ENCODE peak calls at places on chromosomes 16 and 17, in four cellular contexts. D is fibroblast of lung, C is HFF-Myc, N is esophagus squamous epithelium. B is an unnamed sample.

GRCh38 chr17:42525221-42525620 is 10.8 kb upstream of the NAGLU start:
- DNase-seq in D (no peak), N (no peak), C (no peak), B (no peak)

GRCh38 chr17:50739098-50739497 is 19.7 kb downstream of the LUC7L3 start:
- DNase-seq in N (no peak), C (no peak), D (no peak), B (no peak)

GRCh38 chr16:360698-361336 is 8.3 kb upstream of the AXIN1 start:
- DNase-seq in N (no peak), C (no peak), D (no peak), B (no peak)

GRCh38 chr17:17823433-17824118 is 13.2 kb downstream of the SREBF1 start:
- DNase-seq in N (peak), D (peak), C (no peak), B (peak)

GRCh38 chr17:8387914-8388651 is 5.1 kb upstream of the RPL26 start:
- DNase-seq in N (no peak), D (no peak), C (no peak), B (no peak)

GRCh38 chr17:80025140-80025539 is 10.5 kb downstream of the TBC1D16 start:
- DNase-seq in C (no peak), D (no peak), N (no peak), B (no peak)

GRCh38 chr17:5003214-5003867 is 5.6 kb downstream of the KIF1C start:
- DNase-seq in D (no peak), N (no peak), C (no peak), B (no peak)

GRCh38 chr17:6510321-6511023 is 45.9 kb downstream of the PITPNM3 start:
- DNase-seq in C (no peak), D (no peak), N (no peak), B (no peak)

GRCh38 chr17:15513058-15513858 is 45.8 kb upstream of the CDRT4 start:
- DNase-seq in C (no peak), D (peak), N (no peak), B (no peak)

GRCh38 chr17:75695830-75696271 is 25.4 kb upstream of the ITGB4 start:
- DNase-seq in N (no peak), C (no peak), D (no peak), B (no peak)

GRCh38 chr16:4639899-4640509 is 15.4 kb downstream of the MGRN1 start:
- DNase-seq in C (no peak), N (no peak), D (no peak), B (no peak)

GRCh38 chr17:72635034-72635654 is 457.3 kb downstream of the SLC39A11 start:
- DNase-seq in D (no peak), C (no peak), N (no peak), B (no peak)

GRCh38 chr16:50195276-50195675 is 42.2 kb downstream of the TENT4B start:
- DNase-seq in C (no peak), D (peak), N (no peak), B (no peak)

GRCh38 chr17:61007980-61008379 is 330.3 kb downstream of the BCAS3 start:
- DNase-seq in N (no peak), C (no peak), D (peak), B (no peak)

GRCh38 chr17:66619196-66619595 is 215.7 kb upstream of the CACNG5 start:
- DNase-seq in C (no peak), D (no peak), N (no peak), B (no peak)

GRCh38 chr16:67277294-67277998 is 1.9 kb upstream of the PLEKHG4 start:
- DNase-seq in C (peak), N (no peak), D (peak), B (no peak)

GRCh38 chr17:58338907-58339774 is 10.5 kb upstream of the TSPOAP1 start:
- DNase-seq in N (no peak), D (peak), C (peak), B (peak)

GRCh38 chr17:76772842-76773521 is 35.1 kb downstream of the MFSD11 start:
- DNase-seq in N (no peak), D (peak), C (peak), B (no peak)

GRCh38 chr16:20637247-20637646 is 60.2 kb downstream of the ACSM1 start:
- DNase-seq in C (no peak), D (no peak), N (no peak), B (no peak)

GRCh38 chr16:66383551-66383950 is 17.1 kb downstream of the CDH5 start:
- DNase-seq in D (no peak), N (no peak), C (no peak), B (no peak)

GRCh38 chr16:22924492-22924891 is 110.5 kb downstream of the HS3ST2 start:
- DNase-seq in N (no peak), C (no peak), D (no peak), B (no peak)

GRCh38 chr17:27379863-27380533 is 76.2 kb upstream of the KSR1 start:
- DNase-seq in C (no peak), N (no peak), D (peak), B (no peak)

GRCh38 chr17:72662827-72663190 is 429.7 kb downstream of the SLC39A11 start:
- DNase-seq in D (no peak), C (no peak), N (no peak), B (no peak)

GRCh38 chr16:19375561-19376158 is 42.0 kb upstream of the TMC5 start:
- DNase-seq in D (peak), N (no peak), C (peak), B (peak)

GRCh38 chr17:8740486-8740885 is 4.2 kb downstream of the CCDC42 start:
- DNase-seq in D (no peak), C (no peak), N (no peak), B (no peak)

GRCh38 chr17:68762911-68763310 is 161.7 kb upstream of the FAM20A start:
- DNase-seq in N (no peak), D (no peak), C (no peak), B (no peak)

GRCh38 chr17:68759002-68759342 is 157.8 kb upstream of the FAM20A start:
- DNase-seq in N (no peak), C (no peak), D (no peak), B (no peak)

GRCh38 chr17:68763551-68763950 is 162.4 kb upstream of the FAM20A start:
- DNase-seq in D (no peak), C (no peak), N (no peak), B (no peak)

GRCh38 chr17:68759343-68760140 is 158.4 kb upstream of the FAM20A start:
- DNase-seq in N (no peak), C (peak), D (peak), B (peak)

DNA sequence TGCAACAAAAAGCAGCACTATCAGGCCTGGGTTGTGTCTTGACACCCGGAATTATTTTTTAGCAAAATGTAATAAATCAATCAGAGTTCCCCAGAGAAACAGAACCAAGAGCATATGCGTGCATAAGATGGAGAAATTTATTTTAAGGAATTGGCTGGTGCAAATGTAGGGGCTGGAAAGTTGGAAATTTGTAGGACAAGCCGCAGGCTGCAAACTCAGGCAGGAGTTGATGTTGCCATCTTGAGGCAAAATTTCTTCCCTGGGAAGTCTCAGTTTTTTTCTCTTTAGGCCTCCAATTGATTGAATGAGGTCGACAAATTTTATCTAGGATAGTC is 158.9 kb upstream of the FAM20A start:
- DNase-seq in N (no peak), C (no peak), D (no peak), B (no peak)
- TF ChIP-seq CTCF in N (no peak), C (no peak), D (no peak), B (no peak)

GRCh38 chr17:46193246-46193625 is at the start of gene KANSL1:
- DNase-seq in N (peak), D (peak), C (peak), B (peak)
- TF ChIP-seq CTCF in N (peak), D (peak), C (no peak), B (no peak)

GRCh38 chr16:48373258-48374050 is 11.8 kb downstream of the SIAH1 start:
- DNase-seq in C (no peak), N (no peak), D (no peak), B (no peak)
- TF ChIP-seq CTCF in C (no peak), N (no peak), D (no peak), B (no peak)

GRCh38 chr17:36535669-36536081 is 888 bp downstream of the PIGW start:
- DNase-seq in D (no peak), N (no peak), C (no peak), B (no peak)
- TF ChIP-seq CTCF in D (no peak), N (no peak), C (no peak), B (no peak)

GRCh38 chr16:87135631-87136030 is 181.6 kb downstream of the C16orf95 start:
- DNase-seq in N (no peak), C (no peak), D (no peak), B (no peak)

GRCh38 chr16:87140211-87141200 is 176.7 kb downstream of the C16orf95 start:
- DNase-seq in N (no peak), C (no peak), D (no peak), B (no peak)

GRCh38 chr16:87138316-87138715 is 178.9 kb downstream of the C16orf95 start:
- DNase-seq in D (no peak), N (no peak), C (no peak), B (no peak)

GRCh38 chr16:87133966-87134945 is 182.9 kb downstream of the C16orf95 start:
- DNase-seq in C (no peak), N (no peak), D (no peak), B (no peak)

GRCh38 chr16:87138868-87139267 is 178.3 kb downstream of the C16orf95 start:
- DNase-seq in C (no peak), N (no peak), D (no peak), B (no peak)
- TF ChIP-seq CTCF in C (no peak), N (no peak), D (no peak), B (no peak)

DNA sequence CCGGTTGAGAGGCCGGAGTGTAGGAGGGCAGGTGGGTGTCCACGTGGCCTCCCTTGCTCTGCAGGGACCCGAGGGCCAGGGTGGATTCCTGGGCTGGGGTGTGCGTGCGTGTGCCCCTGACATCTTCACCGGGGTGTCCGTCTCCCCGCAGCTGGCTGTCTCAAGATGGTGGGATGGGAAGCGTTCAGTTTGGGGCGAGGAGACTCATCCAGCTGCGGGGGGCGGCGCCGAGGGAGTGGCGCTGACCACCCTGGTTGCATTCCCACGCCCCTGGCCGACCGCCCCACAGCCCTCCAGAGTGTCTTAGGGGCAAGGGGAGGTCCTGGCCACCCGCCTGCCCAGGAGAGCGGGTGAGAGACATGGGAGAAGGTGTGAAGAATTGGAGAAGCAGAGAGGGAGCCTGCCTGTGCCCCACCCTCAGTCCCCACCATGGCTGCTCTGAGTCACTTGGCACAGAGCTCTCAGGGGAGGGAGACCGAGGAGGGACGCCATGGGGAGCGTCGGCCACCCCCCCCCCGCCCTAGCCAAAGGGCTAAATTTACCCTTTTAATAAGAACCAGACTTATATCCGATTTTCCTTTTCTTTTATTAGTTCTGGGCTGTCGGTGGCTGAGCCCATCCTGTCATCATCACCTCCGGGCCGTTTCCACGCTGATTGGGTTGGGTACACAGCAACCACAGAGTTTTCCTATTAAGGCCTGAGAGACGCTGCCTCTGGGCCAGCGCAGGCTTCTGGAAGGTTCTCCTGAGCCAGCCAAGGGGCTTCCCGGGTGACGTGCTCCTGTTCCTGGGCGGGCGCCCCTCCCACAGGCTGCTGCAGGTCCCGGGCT is 22.0 kb downstream of the BAHCC1 start:
- DNase-seq in D (peak), N (no peak), C (peak), B (no peak)
- TF ChIP-seq CTCF in D (no peak), N (no peak), C (no peak), B (no peak)

DNA sequence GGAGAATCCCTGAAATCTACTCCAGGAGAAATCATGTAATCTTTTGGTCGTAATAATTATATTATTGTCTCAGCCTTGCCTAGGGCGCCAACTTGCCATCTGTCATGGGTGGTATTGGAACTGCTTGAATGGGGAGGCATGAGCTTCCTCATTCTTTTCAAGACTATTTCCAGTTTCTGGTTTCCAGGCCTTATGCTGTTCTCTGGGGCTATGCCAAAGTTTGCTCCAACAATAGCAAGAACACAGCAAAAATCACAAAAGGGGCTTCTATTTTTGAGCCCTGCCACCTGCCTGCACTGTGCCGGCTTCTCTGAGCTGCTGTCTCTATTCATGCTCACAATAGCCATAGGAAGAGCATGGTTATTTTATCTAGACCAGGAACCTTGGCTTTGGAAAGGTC is 111.7 kb downstream of the SPECC1 start:
- DNase-seq in D (no peak), N (no peak), C (no peak), B (no peak)
- TF ChIP-seq CTCF in D (no peak), N (no peak), C (no peak), B (no peak)

GRCh38 chr17:82106697-82107305 is 8.8 kb upstream of the FASN start:
- DNase-seq in C (no peak), D (no peak), N (no peak), B (no peak)

GRCh38 chr17:82108999-82109480 is 11.0 kb upstream of the FASN start:
- DNase-seq in C (no peak), D (no peak), N (no peak), B (no peak)

GRCh38 chr17:82105882-82106696 is 8.1 kb upstream of the FASN start:
- DNase-seq in D (peak), N (no peak), C (no peak), B (peak)

GRCh38 chr17:82108038-82108998 is 10.3 kb upstream of the FASN start:
- DNase-seq in D (no peak), C (no peak), N (no peak), B (no peak)

GRCh38 chr17:82107341-82107860 is 9.4 kb upstream of the FASN start:
- DNase-seq in N (no peak), D (no peak), C (no peak), B (no peak)
- TF ChIP-seq CTCF in N (peak), D (peak), C (peak), B (no peak)